ENCODE peak calls at places on chromosomes 11 and 22, in seven cellular contexts. V is nephron progenitor cell, F is brain microvascular endothelial cell, J is GM12865, P is breast epithelium, U is natural killer cell, H is HFFc6. D is an unnamed sample.

GRCh38 chr11:128709402-128709801 is 15.5 kb downstream of the FLI1 start:
- DNase-seq in V (no peak), F (peak), J (no peak), P (no peak), U (no peak), H (peak), D (peak)

GRCh38 chr11:128488471-128488870 is 98.9 kb downstream of the ETS1 start:
- DNase-seq in V (no peak), F (peak), J (no peak), P (no peak), U (no peak), H (peak), D (peak)

GRCh38 chr22:37701121-37701786 is 4.4 kb downstream of the TRIOBP start:
- DNase-seq in V (no peak), F (no peak), J (no peak), P (no peak), U (no peak), H (no peak), D (no peak)

GRCh38 chr22:38177926-38178604 is 3.6 kb downstream of the PLA2G6 start:
- DNase-seq in V (no peak), F (peak), J (peak), P (peak), U (no peak), H (peak), D (peak)

GRCh38 chr11:92740251-92740650 is 229.2 kb upstream of the MTNR1B start:
- DNase-seq in V (no peak), F (no peak), J (no peak), P (no peak), U (no peak), H (no peak), D (no peak)

GRCh38 chr11:78526497-78527146 is 48.0 kb downstream of the NARS2 start:
- DNase-seq in V (no peak), F (no peak), J (no peak), P (no peak), U (no peak), H (no peak), D (no peak)

GRCh38 chr11:16997624-16998023 is 16.6 kb downstream of the PLEKHA7 start:
- DNase-seq in V (no peak), F (no peak), J (no peak), P (no peak), U (no peak), H (no peak), D (no peak)

GRCh38 chr11:123143476-123143875 is 51.6 kb downstream of the CLMP start:
- DNase-seq in V (no peak), F (no peak), J (no peak), P (no peak), U (no peak), H (no peak), D (no peak)

GRCh38 chr11:101706541-101706940 is 122.7 kb upstream of the TRPC6 start:
- DNase-seq in V (no peak), F (peak), J (no peak), P (no peak), U (no peak), H (no peak), D (peak)

GRCh38 chr11:69113646-69114340 is 41.9 kb upstream of the SMIM38 start:
- DNase-seq in V (no peak), F (no peak), J (no peak), P (no peak), U (no peak), H (no peak), D (no peak)

GRCh38 chr11:86491048-86491447 is 116.4 kb downstream of the CCDC81 start:
- DNase-seq in V (no peak), F (peak), J (no peak), P (no peak), U (no peak), H (no peak), D (no peak)

GRCh38 chr11:126083829-126084607 is 21.4 kb upstream of the CDON start:
- DNase-seq in V (no peak), F (no peak), J (peak), P (no peak), U (no peak), H (no peak), D (no peak)

GRCh38 chr22:24418786-24419479 is 8.5 kb upstream of the ADORA2A start:
- DNase-seq in V (no peak), F (no peak), J (no peak), P (no peak), U (no peak), H (no peak), D (no peak)

GRCh38 chr22:17733484-17733883 is 40.8 kb downstream of the BID start:
- DNase-seq in V (no peak), F (no peak), J (no peak), P (no peak), U (no peak), H (peak), D (peak)

GRCh38 chr11:67541198-67541597 is 18.0 kb upstream of the CABP2 start:
- DNase-seq in V (no peak), F (no peak), J (no peak), P (no peak), U (no peak), H (no peak), D (no peak)

GRCh38 chr11:120073196-120073595 is 64.7 kb downstream of the TRIM29 start:
- DNase-seq in V (no peak), F (no peak), J (no peak), P (no peak), U (no peak), H (no peak), D (no peak)

GRCh38 chr11:66718320-66718971 is 10.6 kb downstream of the SPTBN2 start:
- DNase-seq in V (no peak), F (no peak), J (no peak), P (peak), U (no peak), H (no peak), D (no peak)

GRCh38 chr11:128550967-128551522 is 36.3 kb downstream of the ETS1 start:
- DNase-seq in V (no peak), F (no peak), J (peak), P (no peak), U (no peak), H (no peak), D (no peak)

GRCh38 chr11:134783219-134783618 is 371.2 kb upstream of the B3GAT1 start:
- DNase-seq in V (no peak), F (no peak), J (no peak), P (no peak), U (no peak), H (no peak), D (no peak)

GRCh38 chr11:28491431-28491830 is 383.2 kb downstream of the METTL15 start:
- DNase-seq in V (no peak), F (no peak), J (no peak), P (no peak), U (no peak), H (no peak), D (peak)

GRCh38 chr11:74754507-74755255 is 6.0 kb downstream of the RNF169 start:
- DNase-seq in V (no peak), F (peak), J (peak), P (no peak), U (no peak), H (peak), D (peak)

GRCh38 chr22:41914611-41915034 is 251 bp downstream of the SHISA8 start:
- DNase-seq in V (peak), F (no peak), J (no peak), P (no peak), U (no peak), H (no peak), D (no peak)

GRCh38 chr11:123434262-123434661 is 4.2 kb downstream of the GRAMD1B start:
- DNase-seq in V (no peak), F (no peak), J (peak), P (no peak), U (no peak), H (peak), D (peak)

GRCh38 chr11:63683133-63683991 is 2.1 kb downstream of the RTN3 start:
- DNase-seq in V (no peak), F (no peak), J (no peak), P (no peak), U (no peak), H (peak), D (peak)

GRCh38 chr11:9264381-9265210 is 554 bp downstream of the DENND5A start:
- DNase-seq in V (peak), F (peak), J (no peak), P (no peak), U (peak), H (peak), D (peak)

GRCh38 chr11:83809274-83809673 is 523.1 kb upstream of the CCDC90B start:
- DNase-seq in V (no peak), F (no peak), J (no peak), P (no peak), U (no peak), H (no peak), D (no peak)

GRCh38 chr22:44668190-44668885 is 33.7 kb upstream of the PRR5 start:
- DNase-seq in V (peak), F (no peak), J (no peak), P (no peak), U (peak), H (no peak), D (no peak)

GRCh38 chr22:50314455-50315288 is 7.2 kb upstream of the PLXNB2 start:
- DNase-seq in V (peak), F (no peak), J (peak), P (no peak), U (peak), H (no peak), D (no peak)

GRCh38 chr11:65556470-65557279 is 1.5 kb downstream of the LTBP3 start:
- DNase-seq in V (no peak), F (no peak), J (no peak), P (no peak), U (no peak), H (no peak), D (no peak)

GRCh38 chr11:23359297-23359696 is 499.0 kb upstream of the CCDC179 start:
- DNase-seq in V (no peak), F (peak), J (no peak), P (no peak), U (no peak), H (peak), D (peak)

GRCh38 chr22:46982635-46983034 is 220.2 kb downstream of the TBC1D22A start:
- DNase-seq in V (no peak), F (no peak), J (no peak), P (no peak), U (no peak), H (no peak), D (no peak)

GRCh38 chr11:44866301-44866700 is 84.4 kb downstream of the TP53I11 start:
- DNase-seq in V (no peak), F (no peak), J (no peak), P (no peak), U (no peak), H (no peak), D (no peak)

GRCh38 chr11:121426476-121427454 is 25.3 kb upstream of the SORL1 start:
- DNase-seq in V (peak), F (no peak), J (peak), P (no peak), U (peak), H (no peak), D (no peak)
- TF ChIP-seq CTCF in V (no peak), F (no peak), J (no peak), P (no peak), U (no peak), H (no peak), D (no peak)

GRCh38 chr11:40132881-40133280 is 1326.6 kb downstream of the LRRC4C start:
- DNase-seq in V (no peak), F (no peak), J (no peak), P (no peak), U (no peak), H (no peak), D (no peak)

GRCh38 chr11:40134820-40135219 is 1324.6 kb downstream of the LRRC4C start:
- DNase-seq in V (no peak), F (no peak), J (no peak), P (no peak), U (no peak), H (no peak), D (no peak)

GRCh38 chr11:40133526-40133925 is 1325.9 kb downstream of the LRRC4C start:
- DNase-seq in V (no peak), F (no peak), J (no peak), P (no peak), U (no peak), H (no peak), D (no peak)

GRCh38 chr11:40129276-40129675 is 1330.2 kb downstream of the LRRC4C start:
- DNase-seq in V (peak), F (no peak), J (peak), P (no peak), U (no peak), H (no peak), D (no peak)

DNA sequence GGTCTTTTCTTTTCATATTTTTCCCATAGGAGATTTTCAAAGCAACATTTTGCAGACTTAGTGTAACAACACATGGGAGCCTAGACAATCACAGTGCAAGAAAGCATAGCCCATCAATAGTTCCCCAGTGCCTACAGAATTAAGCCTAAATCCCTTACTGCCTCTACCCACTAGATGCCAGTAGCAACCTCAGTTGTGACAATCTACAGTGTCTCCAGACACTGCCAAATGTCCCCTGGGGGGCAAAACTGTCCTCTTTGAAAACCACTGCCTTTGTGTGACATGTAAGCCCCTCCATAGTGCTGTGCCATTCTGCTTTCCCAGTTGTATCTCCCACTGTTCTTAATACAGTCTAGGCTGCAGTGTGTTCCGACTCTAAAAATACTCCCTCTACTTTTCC is 1329.0 kb downstream of the LRRC4C start:
- DNase-seq in V (peak), F (no peak), J (peak), P (no peak), U (no peak), H (no peak), D (no peak)
- TF ChIP-seq CTCF in V (peak), F (no peak), J (peak), P (no peak), U (no peak), H (no peak), D (no peak)

DNA sequence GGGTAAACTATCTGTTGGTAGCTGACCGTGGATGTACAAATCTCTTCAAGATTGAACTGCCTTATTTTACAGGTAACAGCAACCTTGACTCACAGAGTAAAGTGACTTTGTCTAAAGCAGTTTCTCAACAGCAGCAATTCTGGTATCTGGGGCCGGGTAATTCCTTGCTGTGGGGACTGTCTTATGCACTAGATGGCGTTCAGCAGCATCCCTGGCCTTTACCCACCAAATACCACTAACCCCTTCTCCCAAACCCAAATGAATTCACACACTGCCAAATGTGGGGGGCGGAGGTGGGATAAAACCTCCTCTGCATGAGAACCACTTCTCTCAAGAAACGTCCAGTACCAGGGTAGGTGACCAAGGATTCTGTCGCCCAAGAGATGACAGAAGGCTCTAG is 1.7 kb upstream of the INCENP start:
- DNase-seq in V (no peak), F (no peak), J (no peak), P (no peak), U (no peak), H (no peak), D (peak)
- TF ChIP-seq CTCF in V (no peak), F (peak), J (peak), P (no peak), U (no peak), H (peak), D (no peak)

DNA sequence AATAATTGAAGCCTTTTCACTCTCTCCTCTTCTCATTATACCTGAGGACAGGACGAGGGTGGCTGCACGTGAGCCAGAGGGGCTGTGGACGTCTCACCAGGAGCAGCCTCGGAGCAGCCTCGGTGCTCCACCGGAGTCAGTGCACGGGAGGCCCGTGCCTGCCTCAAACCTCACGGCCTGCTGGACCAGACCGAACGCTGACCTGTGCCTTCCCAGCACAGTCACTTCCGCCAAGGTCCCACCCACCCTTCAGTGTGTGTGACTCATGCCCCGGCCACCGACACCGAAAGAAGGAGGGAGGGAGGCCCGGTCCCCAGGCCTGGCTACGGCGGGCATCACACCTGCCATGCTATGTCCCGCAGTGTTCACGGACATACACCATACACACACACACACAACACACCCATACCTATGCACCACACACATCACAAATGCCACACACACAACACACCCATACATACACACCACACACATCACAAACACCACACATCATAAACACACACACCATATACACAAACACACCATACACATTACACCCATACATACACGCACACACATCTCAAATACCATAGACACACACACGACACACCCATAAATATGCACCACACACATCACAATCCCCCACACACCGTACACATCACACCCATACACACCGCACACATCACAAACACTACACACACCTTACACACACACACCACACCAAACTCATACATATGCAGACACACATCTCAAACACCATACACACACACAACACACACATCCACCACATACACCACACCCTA is 1506.5 kb downstream of the TBC1D22A start:
- DNase-seq in V (no peak), F (no peak), J (no peak), P (no peak), U (no peak), H (no peak), D (no peak)
- TF ChIP-seq CTCF in V (no peak), F (no peak), J (no peak), P (no peak), U (no peak), H (no peak), D (no peak)

GRCh38 chr11:71425851-71426250 is 22.3 kb downstream of the DHCR7 start:
- DNase-seq in V (no peak), F (no peak), J (no peak), P (no peak), U (no peak), H (no peak), D (peak)

GRCh38 chr11:71423181-71423790 is 24.9 kb downstream of the DHCR7 start:
- DNase-seq in V (no peak), F (no peak), J (no peak), P (no peak), U (no peak), H (no peak), D (no peak)

GRCh38 chr11:71425409-71425808 is 22.8 kb downstream of the DHCR7 start:
- DNase-seq in V (no peak), F (no peak), J (no peak), P (no peak), U (no peak), H (no peak), D (no peak)

GRCh38 chr11:71428861-71429435 is 19.2 kb downstream of the DHCR7 start:
- DNase-seq in V (no peak), F (no peak), J (no peak), P (no peak), U (no peak), H (no peak), D (no peak)

GRCh38 chr11:71426413-71426812 is 21.8 kb downstream of the DHCR7 start:
- DNase-seq in V (no peak), F (no peak), J (no peak), P (no peak), U (no peak), H (no peak), D (peak)
- TF ChIP-seq CTCF in V (no peak), F (peak), J (no peak), P (no peak), U (no peak), H (no peak), D (no peak)

GRCh38 chr22:36563898-36564297 is 34.9 kb upstream of the EIF3D start:
- DNase-seq in V (no peak), F (no peak), J (no peak), P (no peak), U (no peak), H (no peak), D (no peak)

GRCh38 chr22:36562261-36562835 is 33.4 kb upstream of the EIF3D start:
- DNase-seq in V (no peak), F (peak), J (no peak), P (no peak), U (no peak), H (peak), D (peak)

GRCh38 chr22:36564422-36565151 is 35.6 kb upstream of the EIF3D start:
- DNase-seq in V (no peak), F (no peak), J (no peak), P (no peak), U (no peak), H (no peak), D (no peak)

GRCh38 chr22:36563444-36563843 is 34.5 kb upstream of the EIF3D start:
- DNase-seq in V (no peak), F (no peak), J (no peak), P (no peak), U (no peak), H (no peak), D (no peak)

DNA sequence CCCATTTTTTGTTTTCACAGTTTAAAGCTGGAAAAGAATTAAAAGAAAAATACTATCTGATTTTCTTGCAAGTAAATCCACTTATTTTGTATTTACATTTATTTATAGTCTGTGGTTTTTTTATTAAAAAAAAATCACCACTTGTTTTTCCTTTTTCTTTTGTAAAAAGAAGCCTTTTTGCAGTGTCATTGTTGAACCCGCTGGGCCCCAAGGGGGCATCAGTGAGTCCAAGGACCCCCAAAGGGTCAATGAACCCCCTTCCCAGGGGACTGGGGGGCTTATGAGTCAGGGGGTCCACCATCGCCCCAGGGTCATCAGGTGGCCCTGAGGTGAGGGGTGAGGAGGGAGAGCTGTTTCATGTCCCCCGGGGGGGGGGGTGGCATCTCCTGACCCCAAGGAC is 34.0 kb upstream of the EIF3D start:
- DNase-seq in V (no peak), F (no peak), J (no peak), P (no peak), U (no peak), H (no peak), D (no peak)
- TF ChIP-seq CTCF in V (no peak), F (peak), J (no peak), P (no peak), U (no peak), H (peak), D (no peak)

GRCh38 chr22:29158546-29158945 is 47.1 kb upstream of the EMID1 start:
- DNase-seq in V (no peak), F (no peak), J (no peak), P (no peak), U (no peak), H (no peak), D (no peak)

GRCh38 chr22:29154364-29155048 is 51.2 kb upstream of the EMID1 start:
- DNase-seq in V (peak), F (peak), J (peak), P (peak), U (peak), H (peak), D (peak)

GRCh38 chr22:29157759-29158535 is 47.7 kb upstream of the EMID1 start:
- DNase-seq in V (no peak), F (no peak), J (peak), P (no peak), U (no peak), H (no peak), D (no peak)

GRCh38 chr22:29155966-29156365 is 49.7 kb upstream of the EMID1 start:
- DNase-seq in V (no peak), F (no peak), J (no peak), P (no peak), U (no peak), H (no peak), D (no peak)

GRCh38 chr22:29156507-29156906 is 49.2 kb upstream of the EMID1 start:
- DNase-seq in V (peak), F (no peak), J (peak), P (no peak), U (no peak), H (peak), D (peak)
- TF ChIP-seq CTCF in V (no peak), F (peak), J (no peak), P (no peak), U (no peak), H (peak), D (peak)

GRCh38 chr11:32962016-32962415 is 53.7 kb upstream of the DEPDC7 start:
- DNase-seq in V (no peak), F (peak), J (no peak), P (no peak), U (no peak), H (peak), D (no peak)
- TF ChIP-seq CTCF in V (no peak), F (no peak), J (no peak), P (no peak), U (no peak), H (no peak), D (no peak)

GRCh38 chr11:72693271-72693968 is 19.2 kb upstream of the PDE2A start:
- DNase-seq in V (no peak), F (no peak), J (no peak), P (no peak), U (no peak), H (no peak), D (no peak)
- TF ChIP-seq CTCF in V (no peak), F (peak), J (no peak), P (no peak), U (no peak), H (peak), D (no peak)

D was measured in foreskin fibroblast.